ENCODE peak calls at places on chromosomes 5 and 9, in four cellular contexts. B is mammary epithelial cell, L is Kasumi-1, D is ELF-1. U is an unnamed sample.

GRCh38 chr9:136438909-136439549 is 616 bp downstream of the INPP5E start:
- DNase-seq in B (peak; percentile 59), L (no peak), D (peak; percentile 31), U (no peak)

GRCh38 chr5:135375040-135375439 is 24.0 kb downstream of the MACROH2A1 start:
- DNase-seq in B (no peak), L (no peak), D (no peak), U (no peak)

GRCh38 chr9:71767421-71768321 is 642 bp downstream of the CEMIP2 start:
- DNase-seq in B (no peak), L (no peak), D (no peak), U (no peak)

GRCh38 chr5:78647411-78647818 is 1.2 kb downstream of the LHFPL2 start:
- DNase-seq in B (peak; percentile 58), L (no peak), D (peak; percentile 53), U (no peak)

GRCh38 chr5:4019841-4020240 is 424.2 kb downstream of the IRX1 start:
- DNase-seq in B (no peak), L (no peak), D (no peak), U (no peak)

GRCh38 chr9:130193531-130194405 is 21.6 kb downstream of the NCS1 start:
- DNase-seq in B (no peak), L (no peak), D (no peak), U (no peak)

GRCh38 chr5:139061856-139062255 is 136.3 kb downstream of the SIL1 start:
- DNase-seq in B (no peak), L (no peak), D (peak; percentile 39), U (no peak)

GRCh38 chr5:102798103-102798502 is 43.0 kb downstream of the PAM start:
- DNase-seq in B (no peak), L (no peak), D (no peak), U (no peak)

GRCh38 chr9:18906656-18907395 is 126.2 kb downstream of the SAXO1 start:
- DNase-seq in B (no peak), L (peak; percentile 31), D (no peak), U (no peak)

GRCh38 chr5:1080414-1080813 is 31.4 kb downstream of the SLC12A7 start:
- DNase-seq in B (no peak), L (no peak), D (peak; percentile 17), U (no peak)

GRCh38 chr5:132060501-132061161 is at the start of gene IL3:
- DNase-seq in B (no peak), L (no peak), D (no peak), U (no peak)

GRCh38 chr9:118230319-118230718 is 526.1 kb downstream of the TLR4 start:
- DNase-seq in B (no peak), L (no peak), D (no peak), U (no peak)